ENCODE peak calls at places on chromosomes 5 and 9, in eight cellular contexts. One of them, this sample, is unnamed.

GRCh38 chr5:142259758-142260157 is 65.1 kb downstream of the SPRY4 start:
- DNase-seq in stimulated activated CD4-positive, alpha-beta T cell treated with anti-CD3 and anti-CD28 coated beads, Interleukin-1b, Interleukin-23, amount 100 ng/mL, for 4 hours: no peak
- DNase-seq in NCI-H524 treated with DMSO at 0.1 percent for 48 hours: no peak
- DNase-seq in GM12891: no peak
- DNase-seq in fibroblast of lung: no peak
- DNase-seq in lung: no peak
- DNase-seq in ACHN: no peak
- DNase-seq in stimulated activated CD8-positive, alpha-beta memory T cell treated with anti-CD3 and anti-CD28 coated beads, Interleukin-2, amount 100 ng/mL, for 1 hour: no peak
- DNase-seq in this sample: no peak

GRCh38 chr5:68269820-68270219 is 54.3 kb downstream of the PIK3R1 start:
- DNase-seq in stimulated activated CD4-positive, alpha-beta T cell treated with anti-CD3 and anti-CD28 coated beads, Interleukin-1b, Interleukin-23, amount 100 ng/mL, for 4 hours: no peak
- DNase-seq in NCI-H524 treated with DMSO at 0.1 percent for 48 hours: no peak
- DNase-seq in GM12891: no peak
- DNase-seq in fibroblast of lung: peak; percentile 21
- DNase-seq in lung: no peak
- DNase-seq in ACHN: no peak
- DNase-seq in stimulated activated CD8-positive, alpha-beta memory T cell treated with anti-CD3 and anti-CD28 coated beads, Interleukin-2, amount 100 ng/mL, for 1 hour: no peak
- DNase-seq in this sample: no peak

GRCh38 chr9:3954950-3955670 is 344.8 kb downstream of the GLIS3 start:
- DNase-seq in stimulated activated CD4-positive, alpha-beta T cell treated with anti-CD3 and anti-CD28 coated beads, Interleukin-1b, Interleukin-23, amount 100 ng/mL, for 4 hours: no peak
- DNase-seq in NCI-H524 treated with DMSO at 0.1 percent for 48 hours: no peak
- DNase-seq in GM12891: no peak
- DNase-seq in fibroblast of lung: no peak
- DNase-seq in lung: no peak
- DNase-seq in ACHN: no peak
- DNase-seq in stimulated activated CD8-positive, alpha-beta memory T cell treated with anti-CD3 and anti-CD28 coated beads, Interleukin-2, amount 100 ng/mL, for 1 hour: no peak
- DNase-seq in this sample: no peak

GRCh38 chr9:88593537-88594185 is 58.7 kb downstream of the NXNL2 start:
- DNase-seq in stimulated activated CD4-positive, alpha-beta T cell treated with anti-CD3 and anti-CD28 coated beads, Interleukin-1b, Interleukin-23, amount 100 ng/mL, for 4 hours: peak; percentile 34
- DNase-seq in NCI-H524 treated with DMSO at 0.1 percent for 48 hours: no peak
- DNase-seq in GM12891: peak; percentile 43
- DNase-seq in fibroblast of lung: peak; percentile 83
- DNase-seq in lung: peak; percentile 54
- DNase-seq in ACHN: peak; percentile 49
- DNase-seq in stimulated activated CD8-positive, alpha-beta memory T cell treated with anti-CD3 and anti-CD28 coated beads, Interleukin-2, amount 100 ng/mL, for 1 hour: peak; percentile 7
- DNase-seq in this sample: peak; percentile 48

GRCh38 chr9:107805198-107805597 is 315.6 kb upstream of the KLF4 start:
- DNase-seq in stimulated activated CD4-positive, alpha-beta T cell treated with anti-CD3 and anti-CD28 coated beads, Interleukin-1b, Interleukin-23, amount 100 ng/mL, for 4 hours: no peak
- DNase-seq in NCI-H524 treated with DMSO at 0.1 percent for 48 hours: no peak
- DNase-seq in GM12891: no peak
- DNase-seq in fibroblast of lung: no peak
- DNase-seq in lung: no peak
- DNase-seq in ACHN: no peak
- DNase-seq in stimulated activated CD8-positive, alpha-beta memory T cell treated with anti-CD3 and anti-CD28 coated beads, Interleukin-2, amount 100 ng/mL, for 1 hour: no peak
- DNase-seq in this sample: no peak

GRCh38 chr5:57368010-57368409 is 114.6 kb downstream of the ACTBL2 start:
- DNase-seq in stimulated activated CD4-positive, alpha-beta T cell treated with anti-CD3 and anti-CD28 coated beads, Interleukin-1b, Interleukin-23, amount 100 ng/mL, for 4 hours: no peak
- DNase-seq in NCI-H524 treated with DMSO at 0.1 percent for 48 hours: no peak
- DNase-seq in GM12891: no peak
- DNase-seq in fibroblast of lung: no peak
- DNase-seq in lung: no peak
- DNase-seq in ACHN: no peak
- DNase-seq in stimulated activated CD8-positive, alpha-beta memory T cell treated with anti-CD3 and anti-CD28 coated beads, Interleukin-2, amount 100 ng/mL, for 1 hour: no peak
- DNase-seq in this sample: no peak

GRCh38 chr9:31776471-31776870 is 608.0 kb upstream of the ACO1 start:
- DNase-seq in stimulated activated CD4-positive, alpha-beta T cell treated with anti-CD3 and anti-CD28 coated beads, Interleukin-1b, Interleukin-23, amount 100 ng/mL, for 4 hours: no peak
- DNase-seq in NCI-H524 treated with DMSO at 0.1 percent for 48 hours: peak; percentile 27
- DNase-seq in GM12891: no peak
- DNase-seq in fibroblast of lung: no peak
- DNase-seq in lung: no peak
- DNase-seq in ACHN: no peak
- DNase-seq in stimulated activated CD8-positive, alpha-beta memory T cell treated with anti-CD3 and anti-CD28 coated beads, Interleukin-2, amount 100 ng/mL, for 1 hour: no peak
- DNase-seq in this sample: no peak

GRCh38 chr9:137426018-137426681 is 3.0 kb downstream of the NOXA1 start:
- DNase-seq in stimulated activated CD4-positive, alpha-beta T cell treated with anti-CD3 and anti-CD28 coated beads, Interleukin-1b, Interleukin-23, amount 100 ng/mL, for 4 hours: no peak
- DNase-seq in NCI-H524 treated with DMSO at 0.1 percent for 48 hours: no peak
- DNase-seq in GM12891: no peak
- DNase-seq in fibroblast of lung: no peak
- DNase-seq in lung: no peak
- DNase-seq in ACHN: no peak
- DNase-seq in stimulated activated CD8-positive, alpha-beta memory T cell treated with anti-CD3 and anti-CD28 coated beads, Interleukin-2, amount 100 ng/mL, for 1 hour: no peak
- DNase-seq in this sample: no peak

GRCh38 chr5:96045888-96046287 is 84.2 kb upstream of the ELL2 start:
- DNase-seq in stimulated activated CD4-positive, alpha-beta T cell treated with anti-CD3 and anti-CD28 coated beads, Interleukin-1b, Interleukin-23, amount 100 ng/mL, for 4 hours: no peak
- DNase-seq in NCI-H524 treated with DMSO at 0.1 percent for 48 hours: no peak
- DNase-seq in GM12891: no peak
- DNase-seq in fibroblast of lung: no peak
- DNase-seq in lung: no peak
- DNase-seq in ACHN: no peak
- DNase-seq in stimulated activated CD8-positive, alpha-beta memory T cell treated with anti-CD3 and anti-CD28 coated beads, Interleukin-2, amount 100 ng/mL, for 1 hour: no peak
- DNase-seq in this sample: no peak

GRCh38 chr9:87338075-87338989 is 159.3 kb upstream of the DAPK1 start:
- DNase-seq in stimulated activated CD4-positive, alpha-beta T cell treated with anti-CD3 and anti-CD28 coated beads, Interleukin-1b, Interleukin-23, amount 100 ng/mL, for 4 hours: no peak
- DNase-seq in NCI-H524 treated with DMSO at 0.1 percent for 48 hours: no peak
- DNase-seq in GM12891: no peak
- DNase-seq in fibroblast of lung: no peak
- DNase-seq in lung: no peak
- DNase-seq in ACHN: no peak
- DNase-seq in stimulated activated CD8-positive, alpha-beta memory T cell treated with anti-CD3 and anti-CD28 coated beads, Interleukin-2, amount 100 ng/mL, for 1 hour: no peak
- DNase-seq in this sample: no peak

GRCh38 chr5:77630246-77631165 is 8.0 kb downstream of the OTP start:
- DNase-seq in stimulated activated CD4-positive, alpha-beta T cell treated with anti-CD3 and anti-CD28 coated beads, Interleukin-1b, Interleukin-23, amount 100 ng/mL, for 4 hours: no peak
- DNase-seq in NCI-H524 treated with DMSO at 0.1 percent for 48 hours: no peak
- DNase-seq in GM12891: peak; percentile 84
- DNase-seq in fibroblast of lung: no peak
- DNase-seq in lung: no peak
- DNase-seq in ACHN: peak; percentile 71
- DNase-seq in stimulated activated CD8-positive, alpha-beta memory T cell treated with anti-CD3 and anti-CD28 coated beads, Interleukin-2, amount 100 ng/mL, for 1 hour: no peak
- DNase-seq in this sample: peak; percentile 45

GRCh38 chr9:92535940-92536850 is at the start of gene ECM2:
- DNase-seq in stimulated activated CD4-positive, alpha-beta T cell treated with anti-CD3 and anti-CD28 coated beads, Interleukin-1b, Interleukin-23, amount 100 ng/mL, for 4 hours: no peak
- DNase-seq in NCI-H524 treated with DMSO at 0.1 percent for 48 hours: no peak
- DNase-seq in GM12891: no peak
- DNase-seq in fibroblast of lung: peak; percentile 69
- DNase-seq in lung: no peak
- DNase-seq in ACHN: no peak
- DNase-seq in stimulated activated CD8-positive, alpha-beta memory T cell treated with anti-CD3 and anti-CD28 coated beads, Interleukin-2, amount 100 ng/mL, for 1 hour: no peak
- DNase-seq in this sample: no peak

GRCh38 chr9:117809751-117810150 is 105.5 kb downstream of the TLR4 start:
- DNase-seq in stimulated activated CD4-positive, alpha-beta T cell treated with anti-CD3 and anti-CD28 coated beads, Interleukin-1b, Interleukin-23, amount 100 ng/mL, for 4 hours: no peak
- DNase-seq in NCI-H524 treated with DMSO at 0.1 percent for 48 hours: no peak
- DNase-seq in GM12891: no peak
- DNase-seq in fibroblast of lung: no peak
- DNase-seq in lung: no peak
- DNase-seq in ACHN: no peak
- DNase-seq in stimulated activated CD8-positive, alpha-beta memory T cell treated with anti-CD3 and anti-CD28 coated beads, Interleukin-2, amount 100 ng/mL, for 1 hour: no peak
- DNase-seq in this sample: no peak

GRCh38 chr5:41637424-41637823 is 127.0 kb upstream of the PLCXD3 start:
- DNase-seq in stimulated activated CD4-positive, alpha-beta T cell treated with anti-CD3 and anti-CD28 coated beads, Interleukin-1b, Interleukin-23, amount 100 ng/mL, for 4 hours: no peak
- DNase-seq in NCI-H524 treated with DMSO at 0.1 percent for 48 hours: no peak
- DNase-seq in GM12891: no peak
- DNase-seq in fibroblast of lung: no peak
- DNase-seq in lung: no peak
- DNase-seq in ACHN: no peak
- DNase-seq in stimulated activated CD8-positive, alpha-beta memory T cell treated with anti-CD3 and anti-CD28 coated beads, Interleukin-2, amount 100 ng/mL, for 1 hour: no peak
- DNase-seq in this sample: no peak

GRCh38 chr5:42583322-42583721 is 160.1 kb downstream of the GHR start:
- DNase-seq in stimulated activated CD4-positive, alpha-beta T cell treated with anti-CD3 and anti-CD28 coated beads, Interleukin-1b, Interleukin-23, amount 100 ng/mL, for 4 hours: peak; percentile 5
- DNase-seq in NCI-H524 treated with DMSO at 0.1 percent for 48 hours: no peak
- DNase-seq in GM12891: peak; percentile 42
- DNase-seq in fibroblast of lung: peak; percentile 69
- DNase-seq in lung: peak; percentile 39
- DNase-seq in ACHN: peak; percentile 44
- DNase-seq in stimulated activated CD8-positive, alpha-beta memory T cell treated with anti-CD3 and anti-CD28 coated beads, Interleukin-2, amount 100 ng/mL, for 1 hour: no peak
- DNase-seq in this sample: peak; percentile 22

GRCh38 chr9:136023401-136024225 is 62.4 kb upstream of the UBAC1 start:
- DNase-seq in stimulated activated CD4-positive, alpha-beta T cell treated with anti-CD3 and anti-CD28 coated beads, Interleukin-1b, Interleukin-23, amount 100 ng/mL, for 4 hours: no peak
- DNase-seq in NCI-H524 treated with DMSO at 0.1 percent for 48 hours: no peak
- DNase-seq in GM12891: no peak
- DNase-seq in fibroblast of lung: peak; percentile 78
- DNase-seq in lung: no peak
- DNase-seq in ACHN: no peak
- DNase-seq in stimulated activated CD8-positive, alpha-beta memory T cell treated with anti-CD3 and anti-CD28 coated beads, Interleukin-2, amount 100 ng/mL, for 1 hour: no peak
- DNase-seq in this sample: no peak